ENCODE peak calls at places on chromosomes 12 and 14, in ten cellular contexts. T, Z, S, D, X, J, H, K, N and W are unnamed samples.
A peak's percentile ranks its signal among the peaks of the same experiment; 100 is the strongest.

GRCh38 chr14:54528973-54529372 is 19.3 kb downstream of the CGRRF1 start:
- DNase-seq in J (no peak), S (no peak), Z (no peak), T (no peak), H (no peak), D (no peak), N (no peak), K (no peak), X (no peak), W (no peak)

GRCh38 chr14:101224356-101225115 is 321.0 kb upstream of the RTL1 start:
- DNase-seq in Z (peak; percentile 55), X (no peak), K (no peak), H (no peak), T (no peak), J (peak; percentile 77), N (peak; percentile 49), D (peak; percentile 39), S (no peak), W (no peak)

GRCh38 chr14:63852817-63853730 is at the start of gene SYNE2:
- DNase-seq in X (peak; percentile 65), J (peak; percentile 81), D (peak; percentile 75), T (peak; percentile 82), Z (peak; percentile 70), N (peak; percentile 94), K (peak; percentile 83), S (no peak), H (peak; percentile 90), W (peak; percentile 77)

GRCh38 chr14:104281768-104282301 is 143.4 kb downstream of the KIF26A start:
- DNase-seq in K (peak; percentile 26), X (no peak), H (no peak), S (no peak), J (peak; percentile 66), D (no peak), T (peak; percentile 7), N (no peak), Z (no peak), W (no peak)

GRCh38 chr14:48251290-48251689 is 575.9 kb upstream of the MDGA2 start:
- DNase-seq in T (no peak), Z (no peak), S (no peak), H (no peak), X (no peak), K (no peak), J (no peak), N (no peak), D (no peak), W (no peak)

GRCh38 chr14:41922014-41922413 is 315.3 kb downstream of the LRFN5 start:
- DNase-seq in T (no peak), N (no peak), H (no peak), K (no peak), J (no peak), D (no peak), X (no peak), S (no peak), Z (no peak), W (no peak)

GRCh38 chr14:65495196-65495595 is 82.7 kb downstream of the FUT8 start:
- DNase-seq in D (peak; percentile 54), S (no peak), H (no peak), T (no peak), K (no peak), J (no peak), Z (peak; percentile 5), N (no peak), X (peak; percentile 41), W (peak; percentile 25)

GRCh38 chr12:47343684-47344567 is 264.2 kb upstream of the AMIGO2 start:
- DNase-seq in J (no peak), X (peak; percentile 63), D (peak; percentile 47), K (no peak), N (no peak), Z (no peak), H (no peak), S (no peak), T (no peak), W (peak; percentile 34)

GRCh38 chr14:75422169-75422568 is 5.7 kb upstream of the JDP2 start:
- DNase-seq in K (no peak), Z (no peak), T (no peak), D (peak; percentile 48), N (no peak), H (no peak), X (peak; percentile 88), J (no peak), S (peak; percentile 26), W (no peak)

DNA sequence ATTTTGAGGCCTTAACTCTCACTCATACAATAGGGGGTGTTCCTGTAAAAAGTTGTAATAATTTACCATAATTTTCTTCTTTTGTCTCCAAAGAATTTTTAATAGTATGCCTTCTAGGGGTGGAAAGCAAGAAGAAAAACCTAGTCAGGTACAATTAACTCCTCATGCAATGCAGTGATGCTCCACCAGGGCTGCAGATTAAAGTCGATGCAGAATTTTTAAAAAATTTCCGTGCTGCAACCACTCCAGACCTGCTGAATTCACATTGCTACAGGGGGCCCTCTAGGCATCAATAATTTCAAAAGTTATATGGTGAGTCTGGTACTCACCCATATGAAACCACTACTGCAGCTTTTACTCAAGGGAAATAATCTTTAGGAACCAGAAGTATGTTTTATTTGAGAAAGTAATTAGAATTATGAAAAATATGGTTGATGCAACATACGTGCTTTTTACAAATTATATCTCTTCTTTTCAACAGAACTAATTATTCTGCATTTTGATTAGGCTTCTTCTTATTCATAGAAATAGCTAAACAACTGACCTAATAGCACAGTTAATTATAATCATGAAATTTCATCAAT is 353.2 kb downstream of the BCAT1 start:
- DNase-seq in H (peak; percentile 23), K (no peak), S (no peak), D (peak; percentile 74), N (peak; percentile 72), X (peak; percentile 25), Z (peak; percentile 21), J (no peak), T (no peak), W (peak; percentile 8)
- TF ChIP-seq CTCF in H (peak; percentile 41), K (no peak), S (no peak), D (peak; percentile 76), N (peak; percentile 93), X (peak; percentile 39), Z (peak; percentile 58), J (no peak), T (peak; percentile 23), W (peak; percentile 41)

GRCh38 chr12:130775953-130776856 is 60.1 kb upstream of the RIMBP2 start:
- DNase-seq in H (peak; percentile 84), Z (peak; percentile 82), D (peak; percentile 88), N (peak; percentile 94), S (peak; percentile 46), X (peak; percentile 81), J (no peak), K (no peak), T (no peak), W (peak; percentile 82)
- H3K4me3 ChIP-seq in H (no peak overlapping the region), Z (peak overlapping the region; percentile 40), D (peak overlapping the region; percentile 34), N (peak overlapping the region; percentile 51), S (peak overlapping the region; percentile 28), X (peak overlapping the region; percentile 32), J (peak overlapping the region; percentile 38), K (peak overlapping the region; percentile 37), T (peak overlapping the region; percentile 53), W (peak overlapping the region; percentile 47)

GRCh38 chr12:13913371-13913770 is 68.0 kb downstream of the GRIN2B start:
- DNase-seq in T (no peak), D (no peak), N (no peak), X (no peak), S (no peak), H (no peak), K (no peak), J (no peak), Z (no peak), W (no peak)
- TF ChIP-seq CTCF in T (no peak), D (no peak), N (peak; percentile 54), X (no peak), S (no peak), H (no peak), K (no peak), J (no peak), Z (no peak), W (no peak)

DNA sequence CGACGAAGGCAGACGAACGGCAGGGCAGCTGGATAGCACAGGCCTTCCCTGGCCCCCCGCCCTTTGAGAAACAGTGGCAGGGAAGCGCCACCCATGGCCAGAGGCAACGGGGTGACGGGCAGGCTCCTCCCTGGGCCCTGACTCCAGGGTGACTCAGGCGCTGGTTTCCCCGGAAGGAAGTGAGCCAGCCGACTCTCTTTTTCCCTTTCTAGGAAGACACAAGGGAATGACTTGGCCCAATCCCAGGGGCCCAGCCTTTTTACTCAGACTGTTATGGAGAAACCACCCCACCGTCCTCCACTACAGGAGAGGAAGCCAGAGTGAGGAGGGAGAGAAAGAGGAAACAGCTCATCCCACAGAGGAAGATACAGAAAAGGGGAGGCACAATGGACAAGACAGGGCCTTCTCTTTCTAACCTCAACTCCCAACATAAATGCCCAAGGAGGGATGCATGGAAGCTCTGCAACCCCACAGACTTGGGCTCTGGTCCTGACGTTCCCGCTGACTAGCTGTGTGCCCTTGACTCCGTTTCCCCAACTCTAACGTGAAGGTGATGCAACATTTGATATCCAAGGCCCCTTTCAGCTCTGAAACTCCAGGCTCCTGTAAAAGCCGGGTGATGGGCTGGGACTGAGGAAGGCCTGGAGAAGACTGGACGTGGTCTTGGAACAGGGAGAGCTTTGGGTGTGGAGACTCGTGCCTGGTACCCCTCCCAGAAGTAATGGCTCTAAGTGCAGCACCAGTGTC is 27.9 kb downstream of the ACTN1 start:
- DNase-seq in D (peak; percentile 88), S (peak; percentile 76), J (peak; percentile 97), N (no peak), Z (peak; percentile 98), K (peak; percentile 82), H (no peak), T (peak; percentile 80), X (peak; percentile 99), W (peak; percentile 96)
- H3K4me3 ChIP-seq in D (no peak overlapping the region), S (no peak overlapping the region), J (no peak overlapping the region), N (no peak overlapping the region), Z (no peak overlapping the region), K (no peak overlapping the region), H (no peak overlapping the region), T (peak overlapping the region; percentile 3), X (no peak overlapping the region), W (no peak overlapping the region)

GRCh38 chr12:107732365-107732764 is 28.6 kb downstream of the PRDM4 start:
- DNase-seq in N (peak; percentile 64), D (no peak), S (no peak), H (no peak), T (no peak), X (no peak), J (no peak), K (no peak), Z (no peak), W (no peak)

GRCh38 chr12:107730942-107731341 is 30.0 kb downstream of the PRDM4 start:
- DNase-seq in K (no peak), H (no peak), T (no peak), X (no peak), S (no peak), J (no peak), D (no peak), Z (no peak), N (no peak), W (no peak)

GRCh38 chr12:107731376-107731775 is 29.6 kb downstream of the PRDM4 start:
- DNase-seq in Z (no peak), K (no peak), H (no peak), J (no peak), N (no peak), T (no peak), D (peak; percentile 23), S (no peak), X (no peak), W (no peak)

GRCh38 chr12:107734139-107734538 is 26.8 kb downstream of the PRDM4 start:
- DNase-seq in Z (no peak), J (no peak), X (no peak), T (no peak), K (no peak), N (no peak), H (no peak), D (no peak), S (no peak), W (no peak)

GRCh38 chr12:107736914-107737313 is 24.0 kb downstream of the PRDM4 start:
- DNase-seq in N (no peak), T (no peak), K (no peak), J (no peak), S (no peak), H (no peak), X (no peak), Z (no peak), D (no peak), W (no peak)
- TF ChIP-seq CTCF in N (no peak), T (no peak), K (no peak), J (no peak), S (no peak), H (no peak), X (no peak), Z (no peak), D (no peak), W (no peak)